ENCODE peak calls at places on chromosome 17, in eight cellular contexts. Z is DMS153; B is GF-D8; Q is HuH-7; T is GM04503; N is activated CD8-positive, alpha-beta memory T cell treated with anti-CD3 and anti-CD28 coated beads, Interleukin-2, amount 50 U/mL, for 48 hours; F is ACHN; S is activated CD4-positive, alpha-beta T cell treated with anti-CD3 and anti-CD28 coated beads for 4 hours. C is an unnamed sample.

GRCh38 chr17:27497696-27498095 is 41.4 kb downstream of the KSR1 start:
- DNase-seq in Z (no peak), B (no peak), Q (no peak), T (no peak), N (no peak), F (no peak), S (no peak), C (no peak)

GRCh38 chr17:43942286-43942685 is at the start of gene PPY:
- DNase-seq in Z (no peak), B (no peak), Q (no peak), T (no peak), N (no peak), F (no peak), S (no peak), C (no peak)

GRCh38 chr17:17446666-17447155 is 30.1 kb upstream of the MED9 start:
- DNase-seq in Z (no peak), B (no peak), Q (no peak), T (no peak), N (no peak), F (no peak), S (no peak), C (no peak)

GRCh38 chr17:700504-701094 is 14.0 kb downstream of the VPS53 start:
- DNase-seq in Z (no peak), B (no peak), Q (peak), T (no peak), N (no peak), F (peak), S (no peak), C (no peak)

GRCh38 chr17:27241346-27241946 is 52.5 kb upstream of the WSB1 start:
- DNase-seq in Z (no peak), B (no peak), Q (no peak), T (no peak), N (no peak), F (no peak), S (no peak), C (no peak)

GRCh38 chr17:60154616-60155426 is 5.0 kb downstream of the CA4 start:
- DNase-seq in Z (no peak), B (no peak), Q (no peak), T (peak), N (no peak), F (no peak), S (no peak), C (no peak)

GRCh38 chr17:4354862-4355514 is 11.5 kb downstream of the UBE2G1 start:
- DNase-seq in Z (no peak), B (no peak), Q (no peak), T (no peak), N (no peak), F (no peak), S (no peak), C (no peak)

GRCh38 chr17:66644311-66644710 is 190.6 kb upstream of the CACNG5 start:
- DNase-seq in Z (no peak), B (no peak), Q (no peak), T (no peak), N (no peak), F (no peak), S (no peak), C (no peak)

GRCh38 chr17:79007504-79008381 is 1.8 kb downstream of the CANT1 start:
- DNase-seq in Z (no peak), B (no peak), Q (no peak), T (no peak), N (peak), F (no peak), S (no peak), C (no peak)

GRCh38 chr17:14306602-14307001 is 5.7 kb downstream of the HS3ST3B1 start:
- DNase-seq in Z (no peak), B (no peak), Q (no peak), T (no peak), N (no peak), F (peak), S (no peak), C (no peak)

GRCh38 chr17:78682363-78682762 is 99.7 kb downstream of the CYTH1 start:
- DNase-seq in Z (no peak), B (no peak), Q (no peak), T (no peak), N (no peak), F (no peak), S (no peak), C (no peak)

GRCh38 chr17:77454560-77455095 is 313.9 kb downstream of the SEC14L1 start:
- DNase-seq in Z (no peak), B (no peak), Q (no peak), T (no peak), N (no peak), F (no peak), S (no peak), C (no peak)

GRCh38 chr17:42227849-42228696 is 33.8 kb upstream of the GHDC start:
- DNase-seq in Z (no peak), B (no peak), Q (no peak), T (no peak), N (no peak), F (no peak), S (no peak), C (no peak)

GRCh38 chr17:47197821-47198220 is 8.7 kb upstream of the CDC27 start:
- DNase-seq in Z (no peak), B (no peak), Q (no peak), T (no peak), N (no peak), F (no peak), S (no peak), C (no peak)

GRCh38 chr17:63774982-63775290 is 966 bp downstream of the DDX42 start:
- DNase-seq in Z (no peak), B (peak), Q (no peak), T (no peak), N (no peak), F (peak), S (no peak), C (no peak)

GRCh38 chr17:48477235-48477634 is 47.2 kb upstream of the SKAP1 start:
- DNase-seq in Z (no peak), B (no peak), Q (no peak), T (no peak), N (no peak), F (no peak), S (no peak), C (no peak)

GRCh38 chr17:78806451-78806850 is 24.4 kb upstream of the CYTH1 start:
- DNase-seq in Z (no peak), B (no peak), Q (no peak), T (no peak), N (no peak), F (no peak), S (peak), C (no peak)

GRCh38 chr17:45857977-45858708 is 13.5 kb downstream of the SPPL2C start:
- DNase-seq in Z (no peak), B (no peak), Q (no peak), T (no peak), N (no peak), F (peak), S (no peak), C (peak)

GRCh38 chr17:72125742-72126141 is 4.9 kb downstream of the SOX9 start:
- DNase-seq in Z (no peak), B (no peak), Q (no peak), T (no peak), N (no peak), F (no peak), S (no peak), C (no peak)

GRCh38 chr17:15157051-15157450 is 108.1 kb downstream of the PMP22 start:
- DNase-seq in Z (no peak), B (no peak), Q (no peak), T (peak), N (no peak), F (no peak), S (no peak), C (no peak)

GRCh38 chr17:58200024-58200633 is 7.6 kb downstream of the EPX start:
- DNase-seq in Z (peak), B (no peak), Q (peak), T (no peak), N (peak), F (peak), S (peak), C (no peak)

GRCh38 chr17:61843435-61843834 is 19.9 kb downstream of the BRIP1 start:
- DNase-seq in Z (no peak), B (no peak), Q (no peak), T (no peak), N (no peak), F (no peak), S (no peak), C (no peak)

GRCh38 chr17:44807093-44807816 is 22.8 kb downstream of the GJC1 start:
- DNase-seq in Z (no peak), B (no peak), Q (no peak), T (no peak), N (no peak), F (no peak), S (no peak), C (no peak)

GRCh38 chr17:69357701-69358100 is 30.8 kb upstream of the ABCA5 start:
- DNase-seq in Z (no peak), B (no peak), Q (peak), T (no peak), N (no peak), F (no peak), S (no peak), C (no peak)

GRCh38 chr17:83080641-83081560 is 1.5 kb downstream of the METRNL start:
- DNase-seq in Z (no peak), B (no peak), Q (no peak), T (no peak), N (peak), F (peak), S (peak), C (peak)

GRCh38 chr17:14311979-14312378 is 11.1 kb downstream of the HS3ST3B1 start:
- DNase-seq in Z (no peak), B (peak), Q (no peak), T (no peak), N (no peak), F (no peak), S (no peak), C (no peak)

GRCh38 chr17:61492759-61493526 is 40.7 kb downstream of the TBX4 start:
- DNase-seq in Z (no peak), B (no peak), Q (no peak), T (peak), N (no peak), F (no peak), S (no peak), C (no peak)

C was measured in Caki2.